ENCODE peak calls at places on chromosomes 3 and 15, in four cellular contexts. R is activated CD8-positive, alpha-beta memory T cell treated with anti-CD3 and anti-CD28 coated beads, Interleukin-2, amount 50 U/mL, for 48 hours; C is NCI-H510A treated with DMSO at 0.1 percent for 48 hours; K is GM20000. G is an unnamed sample.

GRCh38 chr3:184541886-184542562 is 19.6 kb upstream of the EPHB3 start:
- DNase-seq in R (peak), K (no peak), C (no peak), G (no peak)

GRCh38 chr15:91919014-91919534 is 65.6 kb downstream of the SLCO3A1 start:
- DNase-seq in C (peak), K (no peak), R (no peak), G (no peak)

GRCh38 chr3:188358787-188359493 is 205.0 kb downstream of the LPP start:
- DNase-seq in K (no peak), C (no peak), R (no peak), G (no peak)

GRCh38 chr15:58065445-58066041 is at the start of gene ALDH1A2:
- DNase-seq in C (peak), R (peak), K (no peak), G (no peak)

GRCh38 chr15:59662260-59662659 is 4.9 kb upstream of the GTF2A2 start:
- DNase-seq in K (no peak), C (no peak), R (no peak), G (no peak)

GRCh38 chr3:13976469-13976868 is 96.6 kb upstream of the WNT7A start:
- DNase-seq in K (no peak), C (no peak), R (no peak), G (no peak)

GRCh38 chr3:44019736-44020135 is 221.9 kb upstream of the TOPAZ1 start:
- DNase-seq in R (no peak), K (no peak), C (no peak), G (no peak)

GRCh38 chr3:101888653-101889052 is 39.3 kb downstream of the NFKBIZ start:
- DNase-seq in R (no peak), C (no peak), K (no peak), G (no peak)

GRCh38 chr3:81530180-81530939 is 231.1 kb downstream of the GBE1 start:
- DNase-seq in C (no peak), K (no peak), R (no peak), G (no peak)

GRCh38 chr3:177835917-177836316 is 638.6 kb upstream of the TBL1XR1 start:
- DNase-seq in R (no peak), K (no peak), C (no peak), G (no peak)

GRCh38 chr3:14547693-14548092 is 7.6 kb upstream of the GRIP2 start:
- DNase-seq in C (no peak), K (no peak), R (no peak), G (no peak)

GRCh38 chr3:147507638-147508286 is 98.6 kb downstream of the ZIC1 start:
- DNase-seq in R (no peak), C (no peak), K (no peak), G (no peak)

GRCh38 chr3:53161820-53162671 is 1.0 kb downstream of the PRKCD start:
- DNase-seq in R (peak), K (peak), C (no peak), G (no peak)

GRCh38 chr15:93646193-93646592 is 557.2 kb upstream of the RGMA start:
- DNase-seq in R (no peak), C (no peak), K (no peak), G (no peak)

GRCh38 chr3:127787556-127787955 is 34.8 kb downstream of the MGLL start:
- DNase-seq in C (no peak), R (no peak), K (no peak), G (no peak)

GRCh38 chr3:197508511-197508910 is 47.3 kb downstream of the BDH1 start:
- DNase-seq in C (peak), K (no peak), R (no peak), G (no peak)

GRCh38 chr3:55620361-55621025 is 133.4 kb upstream of the WNT5A start:
- DNase-seq in K (no peak), R (no peak), C (no peak), G (no peak)

GRCh38 chr3:173502983-173503568 is 105.5 kb downstream of the NLGN1 start:
- DNase-seq in K (no peak), C (no peak), R (no peak), G (no peak)

GRCh38 chr3:61443886-61444285 is 117.5 kb upstream of the PTPRG start:
- DNase-seq in R (no peak), K (no peak), C (no peak), G (no peak)

GRCh38 chr3:171187706-171188290 is 161.3 kb upstream of the SLC2A2 start:
- DNase-seq in R (no peak), C (peak), K (peak), G (no peak)

GRCh38 chr15:92384391-92384790 is 9.3 kb upstream of the ST8SIA2 start:
- DNase-seq in K (no peak), R (no peak), C (peak), G (no peak)

GRCh38 chr3:26369133-26369532 is 253.4 kb upstream of the LRRC3B start:
- DNase-seq in C (no peak), K (no peak), R (no peak), G (no peak)

GRCh38 chr3:51354172-51354571 is 30.9 kb upstream of the MANF start:
- DNase-seq in R (peak), K (no peak), C (no peak), G (no peak)

GRCh38 chr3:4805662-4806061 is 173.6 kb upstream of the BHLHE40 start:
- DNase-seq in C (no peak), K (no peak), R (no peak), G (no peak)

GRCh38 chr15:96470682-96471290 is 140.3 kb downstream of the NR2F2 start:
- DNase-seq in C (no peak), R (no peak), K (no peak), G (no peak)

GRCh38 chr3:167691366-167691765 is 37.6 kb upstream of the WDR49 start:
- DNase-seq in K (peak), R (no peak), C (no peak), G (no peak)

GRCh38 chr15:66433726-66434125 is 47.0 kb downstream of the MAP2K1 start:
- DNase-seq in K (no peak), C (no peak), R (no peak), G (no peak)

GRCh38 chr3:60301142-60301541 is 950.1 kb downstream of the FHIT start:
- DNase-seq in R (no peak), C (no peak), K (no peak), G (no peak)

GRCh38 chr3:141462176-141462859 is 24.5 kb upstream of the RASA2 start:
- DNase-seq in C (peak), R (no peak), K (peak), G (no peak)

GRCh38 chr3:113559011-113559410 is 26.7 kb downstream of the SIDT1 start:
- DNase-seq in C (no peak), R (no peak), K (no peak), G (no peak)

GRCh38 chr15:31399544-31400171 is 73.0 kb downstream of the KLF13 start:
- DNase-seq in K (peak), C (no peak), R (no peak), G (no peak)

GRCh38 chr3:57184516-57184915 is 15.3 kb downstream of the HESX1 start:
- DNase-seq in K (no peak), R (no peak), C (no peak), G (no peak)

GRCh38 chr3:56879453-56880224 is 77.9 kb upstream of the ARHGEF3 start:
- DNase-seq in R (no peak), C (no peak), K (no peak), G (no peak)

GRCh38 chr15:42079401-42079908 is 14.9 kb downstream of the PLA2G4D start:
- DNase-seq in C (no peak), R (peak), K (no peak), G (no peak)

GRCh38 chr15:42107483-42107882 is 13.1 kb upstream of the PLA2G4D start:
- DNase-seq in K (no peak), R (no peak), C (peak), G (peak)

GRCh38 chr15:39896837-39897236 is 23.2 kb downstream of the GPR176 start:
- DNase-seq in R (no peak), K (no peak), C (no peak), G (no peak)

G was measured in NCI-H2029.